ENCODE peak calls at places on chromosomes 6 and 20, in five cellular contexts. L is CD8-positive, alpha-beta T cell; J is psoas muscle; D is colonic mucosa; Y is brain microvascular endothelial cell. W is an unnamed sample.
A peak's percentile ranks its signal among the peaks of the same experiment; 100 is the strongest.

GRCh38 chr6:28974505-28974904 is 30.6 kb downstream of the ZNF311 start:
- DNase-seq in L (no peak), J (no peak), D (no peak), Y (no peak), W (no peak)

GRCh38 chr6:82144007-82144851 is 103.3 kb downstream of the IBTK start:
- DNase-seq in L (no peak), J (peak; percentile 16), D (no peak), Y (peak; percentile 95), W (peak; percentile 100)

GRCh38 chr20:20561172-20561571 is 151.3 kb downstream of the RALGAPA2 start:
- DNase-seq in L (no peak), J (no peak), D (no peak), Y (no peak), W (no peak)

GRCh38 chr6:134117409-134117808 is 65.0 kb upstream of the SLC2A12 start:
- DNase-seq in L (no peak), J (no peak), D (no peak), Y (peak; percentile 39), W (no peak)

GRCh38 chr6:105805581-105806023 is 280.5 kb upstream of the PRDM1 start:
- DNase-seq in L (no peak), J (no peak), D (no peak), Y (peak; percentile 35), W (peak; percentile 83)

GRCh38 chr6:105981002-105981887 is 104.9 kb upstream of the PRDM1 start:
- DNase-seq in L (no peak), J (no peak), D (peak; percentile 34), Y (no peak), W (no peak)

GRCh38 chr20:33894798-33895197 is 83.7 kb downstream of the CHMP4B start:
- DNase-seq in L (no peak), J (no peak), D (no peak), Y (no peak), W (no peak)

GRCh38 chr6:101365181-101365580 is 28.3 kb upstream of the GRIK2 start:
- DNase-seq in L (no peak), J (no peak), D (no peak), Y (no peak), W (no peak)

GRCh38 chr6:108383967-108384366 is 89.1 kb downstream of the AFG1L start:
- DNase-seq in L (no peak), J (no peak), D (no peak), Y (no peak), W (no peak)

GRCh38 chr20:40719330-40719729 is 30.3 kb upstream of the MAFB start:
- DNase-seq in L (no peak), J (no peak), D (no peak), Y (no peak), W (no peak)

GRCh38 chr6:166333172-166333995 is 9.0 kb downstream of the SFT2D1 start:
- DNase-seq in L (no peak), J (no peak), D (no peak), Y (no peak), W (no peak)
- H3K4me3 ChIP-seq in L (no peak overlapping the region), J (no peak overlapping the region), D (no peak overlapping the region), Y (no peak overlapping the region), W (no peak overlapping the region)

DNA sequence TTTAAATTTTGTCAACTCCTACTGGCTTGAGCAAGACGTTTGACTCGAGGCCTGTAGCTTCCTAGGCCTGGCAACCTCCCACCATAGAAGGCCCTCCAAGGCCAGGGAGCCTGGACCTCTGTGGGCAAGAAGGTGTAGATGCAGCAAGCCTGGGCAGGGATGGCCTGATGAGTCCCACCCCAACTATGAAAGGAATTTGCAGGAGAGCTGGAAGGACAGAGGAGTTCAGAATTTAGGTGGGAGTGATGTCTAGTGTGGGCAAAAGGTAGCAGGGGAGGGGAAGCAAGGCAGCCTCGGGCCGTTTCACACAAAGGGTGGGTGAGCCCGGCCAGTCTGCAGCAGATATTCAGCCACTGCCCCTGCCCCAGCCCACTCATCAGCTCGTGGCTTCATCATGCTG is 245.2 kb downstream of the CDH26 start:
- DNase-seq in L (no peak), J (no peak), D (no peak), Y (no peak), W (no peak)
- H3K4me3 ChIP-seq in L (no peak overlapping the region), J (no peak overlapping the region), D (no peak overlapping the region), Y (no peak overlapping the region), W (no peak overlapping the region)

GRCh38 chr6:43060755-43061633 is 1.6 kb downstream of the KLC4 start:
- DNase-seq in L (no peak), J (no peak), D (peak; percentile 28), Y (no peak), W (no peak)
- H3K4me3 ChIP-seq in L (no peak overlapping the region), J (peak overlapping the region; percentile 85), D (peak overlapping the region; percentile 55), Y (no peak overlapping the region), W (no peak overlapping the region)

DNA sequence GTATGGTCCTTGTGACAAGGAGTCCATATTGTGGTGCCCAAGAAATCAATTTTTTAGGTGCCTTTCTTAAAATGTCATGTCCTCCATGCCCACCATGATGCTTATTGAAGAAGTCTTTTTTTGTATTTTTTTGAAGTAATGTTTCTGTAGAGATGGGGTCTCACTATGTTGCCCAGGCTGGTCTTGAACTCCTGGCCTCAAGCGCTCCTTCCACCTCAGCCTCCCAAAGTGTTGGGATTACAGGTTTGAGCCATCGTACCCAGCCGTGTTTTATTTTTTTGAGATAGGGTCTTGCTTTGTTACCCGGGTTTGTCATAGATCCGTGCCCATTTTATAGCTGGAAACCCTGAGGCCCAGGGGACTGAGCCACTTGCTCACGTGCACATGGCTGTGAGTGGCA is 238.3 kb downstream of the ATXN1 start:
- DNase-seq in L (no peak), J (no peak), D (no peak), Y (no peak), W (no peak)
- H3K4me3 ChIP-seq in L (no peak overlapping the region), J (no peak overlapping the region), D (no peak overlapping the region), Y (no peak overlapping the region), W (no peak overlapping the region)

GRCh38 chr20:56624786-56625681 is 4.1 kb upstream of the TFAP2C start:
- DNase-seq in L (no peak), J (no peak), D (no peak), Y (no peak), W (no peak)
- H3K4me3 ChIP-seq in L (no peak overlapping the region), J (no peak overlapping the region), D (no peak overlapping the region), Y (no peak overlapping the region), W (no peak overlapping the region)

GRCh38 chr6:88611721-88612120 is 351.7 kb downstream of the RNGTT start:
- DNase-seq in L (no peak), J (no peak), D (no peak), Y (no peak), W (no peak)
- H3K4me3 ChIP-seq in L (no peak overlapping the region), J (no peak overlapping the region), D (no peak overlapping the region), Y (no peak overlapping the region), W (no peak overlapping the region)

DNA sequence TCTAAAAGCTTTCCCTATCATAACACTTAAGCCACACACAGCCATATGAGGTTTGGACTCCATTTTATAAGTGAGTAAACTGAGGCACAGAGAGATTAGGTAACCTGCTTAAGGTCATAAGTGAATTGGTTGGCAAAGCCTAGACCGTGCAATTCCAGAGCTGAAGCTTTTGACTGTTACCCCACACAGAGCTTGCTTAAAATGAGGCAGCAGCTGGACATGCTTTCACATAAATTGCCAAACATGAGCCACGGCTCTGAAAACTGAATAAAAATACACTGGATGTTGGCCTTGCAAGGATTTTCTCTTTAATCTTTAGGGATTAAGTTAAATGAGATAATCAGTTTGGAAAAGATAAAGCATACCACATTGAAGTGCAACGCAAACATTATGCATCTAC is 2.5 kb downstream of the RIPOR2 start:
- DNase-seq in L (no peak), J (no peak), D (no peak), Y (no peak), W (no peak)
- H3K4me3 ChIP-seq in L (peak overlapping the region; percentile 68), J (no peak overlapping the region), D (no peak overlapping the region), Y (no peak overlapping the region), W (no peak overlapping the region)

DNA sequence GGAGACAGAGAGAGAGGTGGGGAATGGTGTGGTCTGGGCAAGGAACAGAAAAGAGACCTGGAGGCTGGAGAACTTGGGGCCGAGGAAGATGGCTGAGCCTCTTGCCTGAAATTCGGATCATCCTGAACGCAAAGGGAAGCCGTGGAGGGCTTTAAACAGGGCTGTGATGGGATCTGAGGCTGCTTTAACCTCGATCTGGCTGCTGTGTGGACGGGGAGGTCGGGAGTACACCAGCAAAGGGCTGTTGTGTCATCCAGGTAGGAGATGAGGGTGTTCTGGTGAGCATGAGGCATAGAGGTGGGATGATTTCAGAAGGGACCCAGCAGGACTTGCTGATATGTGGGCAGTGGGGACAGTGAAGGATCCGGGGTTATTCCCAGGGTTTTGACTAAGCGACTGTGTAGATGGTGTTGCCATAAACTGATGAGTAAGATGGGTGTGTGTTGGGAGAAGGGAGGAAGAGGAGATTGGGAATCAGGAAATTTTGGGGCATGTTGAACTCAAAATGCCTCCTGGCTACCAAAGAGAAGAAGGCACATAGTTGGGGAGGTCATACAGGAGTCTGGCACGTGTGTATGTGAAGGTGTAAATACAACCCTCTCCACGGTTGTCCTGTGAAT is 158.5 kb downstream of the NFATC2 start:
- DNase-seq in L (no peak), J (no peak), D (no peak), Y (no peak), W (peak; percentile 36)
- H3K4me3 ChIP-seq in L (no peak overlapping the region), J (no peak overlapping the region), D (no peak overlapping the region), Y (no peak overlapping the region), W (no peak overlapping the region)